ENCODE peak calls at places on chromosomes 6 and 20, in eight cellular contexts. One of them, this sample, is unnamed.

GRCh38 chr6:5275497-5275896 is 14.2 kb downstream of the FARS2 start:
- DNase-seq in brain microvascular endothelial cell: no peak
- DNase-seq in A673: no peak
- DNase-seq in tibial artery: no peak
- DNase-seq in NCI-H2171 treated with DMSO at 0.1 percent for 48 hours: no peak
- DNase-seq in SHP77 treated with DMSO at 0.1 percent for 48 hours: no peak
- DNase-seq in M059J: no peak
- DNase-seq in activated CD4-positive, alpha-beta T cell treated with anti-CD3 and anti-CD28 coated beads, Interleukin-2, amount 50 U/mL, for 24 hours: no peak
- DNase-seq in this sample: no peak

GRCh38 chr6:142696689-142697088 is 248.3 kb downstream of the HIVEP2 start:
- DNase-seq in SHP77 treated with DMSO at 0.1 percent for 48 hours: peak
- DNase-seq in tibial artery: peak
- DNase-seq in activated CD4-positive, alpha-beta T cell treated with anti-CD3 and anti-CD28 coated beads, Interleukin-2, amount 50 U/mL, for 24 hours: no peak
- DNase-seq in A673: no peak
- DNase-seq in M059J: peak
- DNase-seq in NCI-H2171 treated with DMSO at 0.1 percent for 48 hours: no peak
- DNase-seq in brain microvascular endothelial cell: no peak
- DNase-seq in this sample: no peak

GRCh38 chr6:25012657-25013056 is 76.9 kb upstream of the RIPOR2 start:
- DNase-seq in NCI-H2171 treated with DMSO at 0.1 percent for 48 hours: peak
- DNase-seq in M059J: peak
- DNase-seq in brain microvascular endothelial cell: peak
- DNase-seq in tibial artery: no peak
- DNase-seq in activated CD4-positive, alpha-beta T cell treated with anti-CD3 and anti-CD28 coated beads, Interleukin-2, amount 50 U/mL, for 24 hours: no peak
- DNase-seq in A673: no peak
- DNase-seq in SHP77 treated with DMSO at 0.1 percent for 48 hours: no peak
- DNase-seq in this sample: no peak

GRCh38 chr20:9359561-9360308 is 154.7 kb upstream of the LAMP5 start:
- DNase-seq in NCI-H2171 treated with DMSO at 0.1 percent for 48 hours: peak
- DNase-seq in tibial artery: peak
- DNase-seq in activated CD4-positive, alpha-beta T cell treated with anti-CD3 and anti-CD28 coated beads, Interleukin-2, amount 50 U/mL, for 24 hours: no peak
- DNase-seq in M059J: peak
- DNase-seq in SHP77 treated with DMSO at 0.1 percent for 48 hours: peak
- DNase-seq in A673: peak
- DNase-seq in brain microvascular endothelial cell: peak
- DNase-seq in this sample: no peak

GRCh38 chr20:9705722-9706476 is 133.0 kb downstream of the PAK5 start:
- DNase-seq in brain microvascular endothelial cell: no peak
- DNase-seq in A673: no peak
- DNase-seq in tibial artery: no peak
- DNase-seq in M059J: no peak
- DNase-seq in SHP77 treated with DMSO at 0.1 percent for 48 hours: no peak
- DNase-seq in NCI-H2171 treated with DMSO at 0.1 percent for 48 hours: no peak
- DNase-seq in activated CD4-positive, alpha-beta T cell treated with anti-CD3 and anti-CD28 coated beads, Interleukin-2, amount 50 U/mL, for 24 hours: no peak
- DNase-seq in this sample: no peak

GRCh38 chr6:22442826-22443225 is 126.5 kb upstream of the HDGFL1 start:
- DNase-seq in M059J: no peak
- DNase-seq in NCI-H2171 treated with DMSO at 0.1 percent for 48 hours: peak
- DNase-seq in activated CD4-positive, alpha-beta T cell treated with anti-CD3 and anti-CD28 coated beads, Interleukin-2, amount 50 U/mL, for 24 hours: no peak
- DNase-seq in SHP77 treated with DMSO at 0.1 percent for 48 hours: no peak
- DNase-seq in brain microvascular endothelial cell: no peak
- DNase-seq in A673: no peak
- DNase-seq in tibial artery: no peak
- DNase-seq in this sample: no peak

GRCh38 chr6:144634371-144634770 is 349.2 kb downstream of the UTRN start:
- DNase-seq in tibial artery: no peak
- DNase-seq in A673: no peak
- DNase-seq in M059J: no peak
- DNase-seq in brain microvascular endothelial cell: no peak
- DNase-seq in SHP77 treated with DMSO at 0.1 percent for 48 hours: no peak
- DNase-seq in NCI-H2171 treated with DMSO at 0.1 percent for 48 hours: no peak
- DNase-seq in activated CD4-positive, alpha-beta T cell treated with anti-CD3 and anti-CD28 coated beads, Interleukin-2, amount 50 U/mL, for 24 hours: no peak
- DNase-seq in this sample: no peak

GRCh38 chr6:56145616-56146015 is 101.8 kb downstream of the COL21A1 start:
- DNase-seq in tibial artery: no peak
- DNase-seq in brain microvascular endothelial cell: no peak
- DNase-seq in SHP77 treated with DMSO at 0.1 percent for 48 hours: no peak
- DNase-seq in A673: peak
- DNase-seq in activated CD4-positive, alpha-beta T cell treated with anti-CD3 and anti-CD28 coated beads, Interleukin-2, amount 50 U/mL, for 24 hours: no peak
- DNase-seq in M059J: peak
- DNase-seq in NCI-H2171 treated with DMSO at 0.1 percent for 48 hours: no peak
- DNase-seq in this sample: no peak

GRCh38 chr20:57663241-57663640 is 43.0 kb upstream of the ZBP1 start:
- DNase-seq in A673: no peak
- DNase-seq in M059J: no peak
- DNase-seq in NCI-H2171 treated with DMSO at 0.1 percent for 48 hours: no peak
- DNase-seq in SHP77 treated with DMSO at 0.1 percent for 48 hours: no peak
- DNase-seq in brain microvascular endothelial cell: no peak
- DNase-seq in tibial artery: peak
- DNase-seq in activated CD4-positive, alpha-beta T cell treated with anti-CD3 and anti-CD28 coated beads, Interleukin-2, amount 50 U/mL, for 24 hours: no peak
- DNase-seq in this sample: no peak

GRCh38 chr6:11975353-11975977 is 36.6 kb upstream of the HIVEP1 start:
- DNase-seq in SHP77 treated with DMSO at 0.1 percent for 48 hours: no peak
- DNase-seq in M059J: no peak
- DNase-seq in tibial artery: peak
- DNase-seq in NCI-H2171 treated with DMSO at 0.1 percent for 48 hours: no peak
- DNase-seq in A673: no peak
- DNase-seq in brain microvascular endothelial cell: no peak
- DNase-seq in activated CD4-positive, alpha-beta T cell treated with anti-CD3 and anti-CD28 coated beads, Interleukin-2, amount 50 U/mL, for 24 hours: peak
- DNase-seq in this sample: no peak

GRCh38 chr6:144215402-144215931 is 65.2 kb downstream of the STX11 start:
- DNase-seq in SHP77 treated with DMSO at 0.1 percent for 48 hours: no peak
- DNase-seq in tibial artery: no peak
- DNase-seq in activated CD4-positive, alpha-beta T cell treated with anti-CD3 and anti-CD28 coated beads, Interleukin-2, amount 50 U/mL, for 24 hours: no peak
- DNase-seq in brain microvascular endothelial cell: no peak
- DNase-seq in NCI-H2171 treated with DMSO at 0.1 percent for 48 hours: no peak
- DNase-seq in M059J: peak
- DNase-seq in A673: peak
- DNase-seq in this sample: no peak

GRCh38 chr6:146965110-146965689 is 239.0 kb upstream of the STXBP5 start:
- DNase-seq in M059J: no peak
- DNase-seq in A673: no peak
- DNase-seq in brain microvascular endothelial cell: no peak
- DNase-seq in activated CD4-positive, alpha-beta T cell treated with anti-CD3 and anti-CD28 coated beads, Interleukin-2, amount 50 U/mL, for 24 hours: no peak
- DNase-seq in tibial artery: no peak
- DNase-seq in SHP77 treated with DMSO at 0.1 percent for 48 hours: no peak
- DNase-seq in NCI-H2171 treated with DMSO at 0.1 percent for 48 hours: no peak
- DNase-seq in this sample: no peak

GRCh38 chr6:26550250-26550993 is 12.3 kb downstream of the HMGN4 start:
- DNase-seq in M059J: no peak
- DNase-seq in tibial artery: no peak
- DNase-seq in A673: peak
- DNase-seq in NCI-H2171 treated with DMSO at 0.1 percent for 48 hours: peak
- DNase-seq in SHP77 treated with DMSO at 0.1 percent for 48 hours: no peak
- DNase-seq in brain microvascular endothelial cell: no peak
- DNase-seq in activated CD4-positive, alpha-beta T cell treated with anti-CD3 and anti-CD28 coated beads, Interleukin-2, amount 50 U/mL, for 24 hours: peak
- DNase-seq in this sample: peak

GRCh38 chr20:36847710-36848040 is 28.3 kb upstream of the TLDC2 start:
- DNase-seq in tibial artery: no peak
- DNase-seq in A673: no peak
- DNase-seq in brain microvascular endothelial cell: no peak
- DNase-seq in NCI-H2171 treated with DMSO at 0.1 percent for 48 hours: no peak
- DNase-seq in activated CD4-positive, alpha-beta T cell treated with anti-CD3 and anti-CD28 coated beads, Interleukin-2, amount 50 U/mL, for 24 hours: no peak
- DNase-seq in SHP77 treated with DMSO at 0.1 percent for 48 hours: no peak
- DNase-seq in M059J: no peak
- DNase-seq in this sample: no peak

GRCh38 chr20:1802385-1803215 is 92.6 kb upstream of the SIRPA start:
- DNase-seq in SHP77 treated with DMSO at 0.1 percent for 48 hours: no peak
- DNase-seq in M059J: peak
- DNase-seq in brain microvascular endothelial cell: peak
- DNase-seq in activated CD4-positive, alpha-beta T cell treated with anti-CD3 and anti-CD28 coated beads, Interleukin-2, amount 50 U/mL, for 24 hours: peak
- DNase-seq in A673: peak
- DNase-seq in tibial artery: peak
- DNase-seq in NCI-H2171 treated with DMSO at 0.1 percent for 48 hours: peak
- DNase-seq in this sample: peak

GRCh38 chr6:134535831-134536230 is 217.9 kb upstream of the SGK1 start:
- DNase-seq in NCI-H2171 treated with DMSO at 0.1 percent for 48 hours: no peak
- DNase-seq in brain microvascular endothelial cell: no peak
- DNase-seq in M059J: peak
- DNase-seq in activated CD4-positive, alpha-beta T cell treated with anti-CD3 and anti-CD28 coated beads, Interleukin-2, amount 50 U/mL, for 24 hours: no peak
- DNase-seq in SHP77 treated with DMSO at 0.1 percent for 48 hours: no peak
- DNase-seq in tibial artery: no peak
- DNase-seq in A673: no peak
- DNase-seq in this sample: no peak

GRCh38 chr6:133241088-133241900 is at the start of gene EYA4:
- DNase-seq in A673: peak
- DNase-seq in SHP77 treated with DMSO at 0.1 percent for 48 hours: no peak
- DNase-seq in activated CD4-positive, alpha-beta T cell treated with anti-CD3 and anti-CD28 coated beads, Interleukin-2, amount 50 U/mL, for 24 hours: no peak
- DNase-seq in brain microvascular endothelial cell: no peak
- DNase-seq in NCI-H2171 treated with DMSO at 0.1 percent for 48 hours: peak
- DNase-seq in M059J: peak
- DNase-seq in tibial artery: no peak
- DNase-seq in this sample: no peak

GRCh38 chr6:106901062-106901461 is 73.5 kb downstream of the CD24 start:
- DNase-seq in tibial artery: no peak
- DNase-seq in M059J: no peak
- DNase-seq in NCI-H2171 treated with DMSO at 0.1 percent for 48 hours: no peak
- DNase-seq in brain microvascular endothelial cell: no peak
- DNase-seq in A673: no peak
- DNase-seq in activated CD4-positive, alpha-beta T cell treated with anti-CD3 and anti-CD28 coated beads, Interleukin-2, amount 50 U/mL, for 24 hours: no peak
- DNase-seq in SHP77 treated with DMSO at 0.1 percent for 48 hours: no peak
- DNase-seq in this sample: no peak

GRCh38 chr6:151289399-151290007 is 49.7 kb downstream of the AKAP12 start:
- DNase-seq in A673: no peak
- DNase-seq in brain microvascular endothelial cell: no peak
- DNase-seq in M059J: no peak
- DNase-seq in NCI-H2171 treated with DMSO at 0.1 percent for 48 hours: no peak
- DNase-seq in activated CD4-positive, alpha-beta T cell treated with anti-CD3 and anti-CD28 coated beads, Interleukin-2, amount 50 U/mL, for 24 hours: no peak
- DNase-seq in SHP77 treated with DMSO at 0.1 percent for 48 hours: no peak
- DNase-seq in tibial artery: no peak
- DNase-seq in this sample: no peak

GRCh38 chr20:59767656-59768055 is 163.3 kb downstream of the PHACTR3 start:
- DNase-seq in A673: no peak
- DNase-seq in SHP77 treated with DMSO at 0.1 percent for 48 hours: no peak
- DNase-seq in tibial artery: no peak
- DNase-seq in NCI-H2171 treated with DMSO at 0.1 percent for 48 hours: no peak
- DNase-seq in brain microvascular endothelial cell: no peak
- DNase-seq in M059J: no peak
- DNase-seq in activated CD4-positive, alpha-beta T cell treated with anti-CD3 and anti-CD28 coated beads, Interleukin-2, amount 50 U/mL, for 24 hours: no peak
- DNase-seq in this sample: no peak

GRCh38 chr20:44209691-44210421 is 715 bp downstream of the OSER1 start:
- DNase-seq in activated CD4-positive, alpha-beta T cell treated with anti-CD3 and anti-CD28 coated beads, Interleukin-2, amount 50 U/mL, for 24 hours: no peak
- DNase-seq in M059J: peak
- DNase-seq in NCI-H2171 treated with DMSO at 0.1 percent for 48 hours: no peak
- DNase-seq in tibial artery: no peak
- DNase-seq in A673: peak
- DNase-seq in SHP77 treated with DMSO at 0.1 percent for 48 hours: no peak
- DNase-seq in brain microvascular endothelial cell: peak
- DNase-seq in this sample: no peak

GRCh38 chr20:57481281-57481711 is 43.6 kb downstream of the CTCFL start:
- DNase-seq in SHP77 treated with DMSO at 0.1 percent for 48 hours: no peak
- DNase-seq in tibial artery: peak
- DNase-seq in activated CD4-positive, alpha-beta T cell treated with anti-CD3 and anti-CD28 coated beads, Interleukin-2, amount 50 U/mL, for 24 hours: no peak
- DNase-seq in A673: no peak
- DNase-seq in M059J: no peak
- DNase-seq in NCI-H2171 treated with DMSO at 0.1 percent for 48 hours: no peak
- DNase-seq in brain microvascular endothelial cell: no peak
- DNase-seq in this sample: no peak

GRCh38 chr20:24873015-24873620 is 76.0 kb upstream of the CST7 start:
- DNase-seq in tibial artery: no peak
- DNase-seq in A673: no peak
- DNase-seq in brain microvascular endothelial cell: no peak
- DNase-seq in SHP77 treated with DMSO at 0.1 percent for 48 hours: no peak
- DNase-seq in M059J: no peak
- DNase-seq in NCI-H2171 treated with DMSO at 0.1 percent for 48 hours: peak
- DNase-seq in activated CD4-positive, alpha-beta T cell treated with anti-CD3 and anti-CD28 coated beads, Interleukin-2, amount 50 U/mL, for 24 hours: no peak
- DNase-seq in this sample: no peak

GRCh38 chr6:28537065-28537464 is 11.4 kb downstream of the GPX5 start:
- DNase-seq in brain microvascular endothelial cell: peak
- DNase-seq in M059J: peak
- DNase-seq in SHP77 treated with DMSO at 0.1 percent for 48 hours: no peak
- DNase-seq in A673: peak
- DNase-seq in activated CD4-positive, alpha-beta T cell treated with anti-CD3 and anti-CD28 coated beads, Interleukin-2, amount 50 U/mL, for 24 hours: no peak
- DNase-seq in NCI-H2171 treated with DMSO at 0.1 percent for 48 hours: peak
- DNase-seq in tibial artery: no peak
- DNase-seq in this sample: no peak

GRCh38 chr6:31689249-31690110 is 8.6 kb upstream of the LY6G5C start:
- DNase-seq in tibial artery: no peak
- DNase-seq in brain microvascular endothelial cell: no peak
- DNase-seq in A673: no peak
- DNase-seq in M059J: no peak
- DNase-seq in NCI-H2171 treated with DMSO at 0.1 percent for 48 hours: no peak
- DNase-seq in SHP77 treated with DMSO at 0.1 percent for 48 hours: no peak
- DNase-seq in activated CD4-positive, alpha-beta T cell treated with anti-CD3 and anti-CD28 coated beads, Interleukin-2, amount 50 U/mL, for 24 hours: no peak
- DNase-seq in this sample: no peak

GRCh38 chr6:141403103-141403502 is 729.6 kb upstream of the GJE1 start:
- DNase-seq in A673: no peak
- DNase-seq in SHP77 treated with DMSO at 0.1 percent for 48 hours: no peak
- DNase-seq in M059J: no peak
- DNase-seq in tibial artery: no peak
- DNase-seq in NCI-H2171 treated with DMSO at 0.1 percent for 48 hours: no peak
- DNase-seq in activated CD4-positive, alpha-beta T cell treated with anti-CD3 and anti-CD28 coated beads, Interleukin-2, amount 50 U/mL, for 24 hours: no peak
- DNase-seq in brain microvascular endothelial cell: no peak
- DNase-seq in this sample: no peak

GRCh38 chr6:161228096-161228495 is 45.8 kb downstream of the AGPAT4 start:
- DNase-seq in SHP77 treated with DMSO at 0.1 percent for 48 hours: no peak
- DNase-seq in activated CD4-positive, alpha-beta T cell treated with anti-CD3 and anti-CD28 coated beads, Interleukin-2, amount 50 U/mL, for 24 hours: no peak
- DNase-seq in M059J: peak
- DNase-seq in A673: no peak
- DNase-seq in NCI-H2171 treated with DMSO at 0.1 percent for 48 hours: no peak
- DNase-seq in tibial artery: peak
- DNase-seq in brain microvascular endothelial cell: no peak
- DNase-seq in this sample: no peak

GRCh38 chr20:17571153-17571527 is 1.3 kb downstream of the DSTN start:
- DNase-seq in brain microvascular endothelial cell: no peak
- DNase-seq in A673: no peak
- DNase-seq in M059J: no peak
- DNase-seq in activated CD4-positive, alpha-beta T cell treated with anti-CD3 and anti-CD28 coated beads, Interleukin-2, amount 50 U/mL, for 24 hours: no peak
- DNase-seq in tibial artery: no peak
- DNase-seq in SHP77 treated with DMSO at 0.1 percent for 48 hours: no peak
- DNase-seq in NCI-H2171 treated with DMSO at 0.1 percent for 48 hours: no peak
- DNase-seq in this sample: no peak

GRCh38 chr6:40558102-40558501 is 29.1 kb downstream of the LRFN2 start:
- DNase-seq in activated CD4-positive, alpha-beta T cell treated with anti-CD3 and anti-CD28 coated beads, Interleukin-2, amount 50 U/mL, for 24 hours: no peak
- DNase-seq in A673: peak
- DNase-seq in SHP77 treated with DMSO at 0.1 percent for 48 hours: no peak
- DNase-seq in brain microvascular endothelial cell: no peak
- DNase-seq in NCI-H2171 treated with DMSO at 0.1 percent for 48 hours: no peak
- DNase-seq in tibial artery: no peak
- DNase-seq in M059J: no peak
- DNase-seq in this sample: no peak

GRCh38 chr6:10073326-10073725 is 341.5 kb downstream of the TFAP2A start:
- DNase-seq in NCI-H2171 treated with DMSO at 0.1 percent for 48 hours: no peak
- DNase-seq in activated CD4-positive, alpha-beta T cell treated with anti-CD3 and anti-CD28 coated beads, Interleukin-2, amount 50 U/mL, for 24 hours: no peak
- DNase-seq in SHP77 treated with DMSO at 0.1 percent for 48 hours: no peak
- DNase-seq in brain microvascular endothelial cell: no peak
- DNase-seq in M059J: peak
- DNase-seq in tibial artery: no peak
- DNase-seq in A673: peak
- DNase-seq in this sample: no peak

GRCh38 chr6:29011276-29011734 is 6.2 kb upstream of the ZNF311 start:
- DNase-seq in activated CD4-positive, alpha-beta T cell treated with anti-CD3 and anti-CD28 coated beads, Interleukin-2, amount 50 U/mL, for 24 hours: peak
- DNase-seq in NCI-H2171 treated with DMSO at 0.1 percent for 48 hours: peak
- DNase-seq in brain microvascular endothelial cell: peak
- DNase-seq in SHP77 treated with DMSO at 0.1 percent for 48 hours: no peak
- DNase-seq in M059J: peak
- DNase-seq in A673: peak
- DNase-seq in tibial artery: peak
- DNase-seq in this sample: peak

GRCh38 chr20:50273601-50274491 is 83.2 kb downstream of the CEBPB start:
- DNase-seq in NCI-H2171 treated with DMSO at 0.1 percent for 48 hours: peak
- DNase-seq in A673: no peak
- DNase-seq in brain microvascular endothelial cell: no peak
- DNase-seq in SHP77 treated with DMSO at 0.1 percent for 48 hours: no peak
- DNase-seq in M059J: no peak
- DNase-seq in tibial artery: no peak
- DNase-seq in activated CD4-positive, alpha-beta T cell treated with anti-CD3 and anti-CD28 coated beads, Interleukin-2, amount 50 U/mL, for 24 hours: no peak
- DNase-seq in this sample: no peak

GRCh38 chr6:139395891-139396299 is 21.4 kb upstream of the CITED2 start:
- DNase-seq in A673: peak
- DNase-seq in brain microvascular endothelial cell: no peak
- DNase-seq in activated CD4-positive, alpha-beta T cell treated with anti-CD3 and anti-CD28 coated beads, Interleukin-2, amount 50 U/mL, for 24 hours: no peak
- DNase-seq in NCI-H2171 treated with DMSO at 0.1 percent for 48 hours: no peak
- DNase-seq in tibial artery: no peak
- DNase-seq in M059J: no peak
- DNase-seq in SHP77 treated with DMSO at 0.1 percent for 48 hours: no peak
- DNase-seq in this sample: no peak

GRCh38 chr6:169189227-169189626 is 64.4 kb downstream of the THBS2 start:
- DNase-seq in brain microvascular endothelial cell: no peak
- DNase-seq in A673: no peak
- DNase-seq in SHP77 treated with DMSO at 0.1 percent for 48 hours: peak
- DNase-seq in activated CD4-positive, alpha-beta T cell treated with anti-CD3 and anti-CD28 coated beads, Interleukin-2, amount 50 U/mL, for 24 hours: no peak
- DNase-seq in tibial artery: no peak
- DNase-seq in NCI-H2171 treated with DMSO at 0.1 percent for 48 hours: no peak
- DNase-seq in M059J: no peak
- DNase-seq in this sample: no peak